ENCODE peak calls at places on chromosomes 1 and 21, in six cellular contexts. One of them, this sample, is unnamed.
A peak's percentile ranks its signal among the peaks of the same experiment; 100 is the strongest.

GRCh38 chr1:46300673-46301405 is 2.6 kb downstream of the LRRC41 start:
- DNase-seq in naive thymus-derived CD4-positive, alpha-beta T cell: no peak
- DNase-seq in neural progenitor cell: no peak
- DNase-seq in IMR-90: peak; percentile 41
- DNase-seq in NT2/D1: no peak
- DNase-seq in left lung: no peak
- DNase-seq in this sample: no peak

GRCh38 chr1:10196991-10197390 is 13.4 kb upstream of the KIF1B start:
- DNase-seq in NT2/D1: no peak
- DNase-seq in naive thymus-derived CD4-positive, alpha-beta T cell: no peak
- DNase-seq in neural progenitor cell: no peak
- DNase-seq in IMR-90: peak; percentile 80
- DNase-seq in left lung: no peak
- DNase-seq in this sample: no peak

GRCh38 chr1:192807968-192808587 is 761 bp upstream of the RGS2 start:
- DNase-seq in NT2/D1: no peak
- DNase-seq in naive thymus-derived CD4-positive, alpha-beta T cell: peak; percentile 8
- DNase-seq in IMR-90: peak; percentile 71
- DNase-seq in neural progenitor cell: peak; percentile 18
- DNase-seq in left lung: no peak
- DNase-seq in this sample: no peak

GRCh38 chr1:114292194-114292593 is 138.5 kb upstream of the SYT6 start:
- DNase-seq in NT2/D1: no peak
- DNase-seq in IMR-90: no peak
- DNase-seq in left lung: peak; percentile 61
- DNase-seq in neural progenitor cell: peak; percentile 21
- DNase-seq in naive thymus-derived CD4-positive, alpha-beta T cell: no peak
- DNase-seq in this sample: no peak

GRCh38 chr21:16071082-16071481 is 341.3 kb downstream of the USP25 start:
- DNase-seq in left lung: no peak
- DNase-seq in IMR-90: no peak
- DNase-seq in neural progenitor cell: no peak
- DNase-seq in NT2/D1: no peak
- DNase-seq in naive thymus-derived CD4-positive, alpha-beta T cell: no peak
- DNase-seq in this sample: no peak

GRCh38 chr1:52904590-52905375 is 16.8 kb downstream of the ECHDC2 start:
- DNase-seq in IMR-90: no peak
- DNase-seq in naive thymus-derived CD4-positive, alpha-beta T cell: no peak
- DNase-seq in neural progenitor cell: peak; percentile 72
- DNase-seq in NT2/D1: peak; percentile 61
- DNase-seq in left lung: no peak
- DNase-seq in this sample: peak; percentile 48

GRCh38 chr1:185438936-185439335 is 121.9 kb upstream of the IVNS1ABP start:
- DNase-seq in neural progenitor cell: no peak
- DNase-seq in NT2/D1: no peak
- DNase-seq in IMR-90: no peak
- DNase-seq in left lung: no peak
- DNase-seq in naive thymus-derived CD4-positive, alpha-beta T cell: no peak
- DNase-seq in this sample: no peak

GRCh38 chr1:224626042-224626441 is 9.9 kb downstream of the CNIH3 start:
- DNase-seq in naive thymus-derived CD4-positive, alpha-beta T cell: no peak
- DNase-seq in left lung: no peak
- DNase-seq in neural progenitor cell: no peak
- DNase-seq in NT2/D1: no peak
- DNase-seq in IMR-90: peak; percentile 91
- DNase-seq in this sample: no peak

GRCh38 chr1:3907031-3907534 is 7.0 kb upstream of the C1orf174 start:
- DNase-seq in IMR-90: no peak
- DNase-seq in left lung: no peak
- DNase-seq in naive thymus-derived CD4-positive, alpha-beta T cell: no peak
- DNase-seq in neural progenitor cell: peak; percentile 39
- DNase-seq in NT2/D1: no peak
- DNase-seq in this sample: no peak

GRCh38 chr21:41876396-41876795 is 2.7 kb downstream of the PRDM15 start:
- DNase-seq in neural progenitor cell: no peak
- DNase-seq in naive thymus-derived CD4-positive, alpha-beta T cell: no peak
- DNase-seq in left lung: no peak
- DNase-seq in NT2/D1: no peak
- DNase-seq in IMR-90: no peak
- DNase-seq in this sample: no peak
- H3K4me3 ChIP-seq in neural progenitor cell: no peak overlapping the region
- H3K4me3 ChIP-seq in naive thymus-derived CD4-positive, alpha-beta T cell: no peak overlapping the region
- H3K4me3 ChIP-seq in left lung: no peak overlapping the region
- H3K4me3 ChIP-seq in NT2/D1: no peak overlapping the region
- H3K4me3 ChIP-seq in IMR-90: no peak overlapping the region
- H3K4me3 ChIP-seq in this sample: no peak overlapping the region

GRCh38 chr1:94094466-94095111 is 26.4 kb downstream of the ABCA4 start:
- DNase-seq in naive thymus-derived CD4-positive, alpha-beta T cell: no peak
- DNase-seq in NT2/D1: no peak
- DNase-seq in neural progenitor cell: no peak
- DNase-seq in left lung: no peak
- DNase-seq in IMR-90: peak; percentile 78
- DNase-seq in this sample: no peak

GRCh38 chr1:94093351-94093750 is 27.6 kb downstream of the ABCA4 start:
- DNase-seq in NT2/D1: no peak
- DNase-seq in IMR-90: no peak
- DNase-seq in neural progenitor cell: peak; percentile 65
- DNase-seq in naive thymus-derived CD4-positive, alpha-beta T cell: no peak
- DNase-seq in left lung: no peak
- DNase-seq in this sample: no peak

GRCh38 chr1:94093996-94094395 is 27.0 kb downstream of the ABCA4 start:
- DNase-seq in left lung: no peak
- DNase-seq in NT2/D1: no peak
- DNase-seq in naive thymus-derived CD4-positive, alpha-beta T cell: no peak
- DNase-seq in neural progenitor cell: no peak
- DNase-seq in IMR-90: peak; percentile 57
- DNase-seq in this sample: no peak

GRCh38 chr1:94090761-94091160 is 30.2 kb downstream of the ABCA4 start:
- DNase-seq in IMR-90: no peak
- DNase-seq in naive thymus-derived CD4-positive, alpha-beta T cell: no peak
- DNase-seq in left lung: no peak
- DNase-seq in NT2/D1: no peak
- DNase-seq in neural progenitor cell: no peak
- DNase-seq in this sample: no peak

DNA sequence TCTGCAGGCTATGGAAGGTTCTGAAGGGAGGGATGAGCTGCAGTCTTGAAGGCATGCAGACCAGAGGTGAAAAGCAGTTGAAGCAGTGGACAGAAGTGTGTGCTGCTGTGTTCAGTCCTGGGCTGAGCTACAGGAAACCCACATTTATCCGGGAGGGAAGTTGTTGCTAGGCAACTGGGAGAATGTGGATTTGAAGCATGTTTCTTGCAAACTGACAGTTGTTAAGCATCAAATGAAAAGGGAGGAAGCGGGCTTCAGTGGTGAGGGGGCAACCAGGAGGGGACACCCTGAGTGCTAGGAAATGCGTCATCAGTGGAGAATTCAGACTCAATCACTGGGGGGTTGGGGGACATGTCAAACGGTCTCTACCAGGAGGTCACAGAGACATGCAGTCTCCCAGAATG is 28.7 kb downstream of the ABCA4 start:
- DNase-seq in neural progenitor cell: no peak
- DNase-seq in NT2/D1: no peak
- DNase-seq in naive thymus-derived CD4-positive, alpha-beta T cell: no peak
- DNase-seq in left lung: no peak
- DNase-seq in IMR-90: peak; percentile 61
- DNase-seq in this sample: no peak
- H3K27me3 ChIP-seq in neural progenitor cell: no peaks in the 10 kb centered on the region
- H3K27me3 ChIP-seq in NT2/D1: no peaks in the 10 kb centered on the region
- H3K27me3 ChIP-seq in naive thymus-derived CD4-positive, alpha-beta T cell: no peaks in the 10 kb centered on the region
- H3K27me3 ChIP-seq in left lung: peaks cover 5% of the 10 kb centered on the region
- H3K27me3 ChIP-seq in IMR-90: no peaks in the 10 kb centered on the region
- H3K27me3 ChIP-seq in this sample: no peaks in the 10 kb centered on the region

GRCh38 chr1:173481195-173481772 is 4.1 kb downstream of the PRDX6 start:
- DNase-seq in IMR-90: no peak
- DNase-seq in naive thymus-derived CD4-positive, alpha-beta T cell: no peak
- DNase-seq in left lung: no peak
- DNase-seq in NT2/D1: no peak
- DNase-seq in neural progenitor cell: no peak
- DNase-seq in this sample: no peak
- H3K36me3 ChIP-seq in IMR-90: peaks cover 31% of the 10 kb centered on the region
- H3K36me3 ChIP-seq in naive thymus-derived CD4-positive, alpha-beta T cell: peaks cover 4% of the 10 kb centered on the region
- H3K36me3 ChIP-seq in left lung: peaks cover 61% of the 10 kb centered on the region
- H3K36me3 ChIP-seq in NT2/D1: peaks cover 84% of the 10 kb centered on the region
- H3K36me3 ChIP-seq in neural progenitor cell: peaks cover 46% of the 10 kb centered on the region
- H3K36me3 ChIP-seq in this sample: peaks cover 7% of the 10 kb centered on the region

GRCh38 chr1:202235003-202235660 is 41.5 kb downstream of the LGR6 start:
- DNase-seq in left lung: no peak
- DNase-seq in IMR-90: no peak
- DNase-seq in naive thymus-derived CD4-positive, alpha-beta T cell: no peak
- DNase-seq in NT2/D1: no peak
- DNase-seq in neural progenitor cell: no peak
- DNase-seq in this sample: no peak
- H3K4me3 ChIP-seq in left lung: no peak overlapping the region
- H3K4me3 ChIP-seq in IMR-90: no peak overlapping the region
- H3K4me3 ChIP-seq in naive thymus-derived CD4-positive, alpha-beta T cell: no peak overlapping the region
- H3K4me3 ChIP-seq in NT2/D1: no peak overlapping the region
- H3K4me3 ChIP-seq in neural progenitor cell: no peak overlapping the region
- H3K4me3 ChIP-seq in this sample: no peak overlapping the region

GRCh38 chr1:179744401-179745130 is 1.5 kb downstream of the FAM163A start:
- DNase-seq in NT2/D1: no peak
- DNase-seq in left lung: peak; percentile 70
- DNase-seq in IMR-90: no peak
- DNase-seq in naive thymus-derived CD4-positive, alpha-beta T cell: no peak
- DNase-seq in neural progenitor cell: peak; percentile 3
- DNase-seq in this sample: no peak

GRCh38 chr1:179745131-179745611 is 2.1 kb downstream of the FAM163A start:
- DNase-seq in NT2/D1: no peak
- DNase-seq in left lung: no peak
- DNase-seq in IMR-90: no peak
- DNase-seq in naive thymus-derived CD4-positive, alpha-beta T cell: no peak
- DNase-seq in neural progenitor cell: peak; percentile 7
- DNase-seq in this sample: no peak

GRCh38 chr1:179747611-179748010 is 4.5 kb downstream of the FAM163A start:
- DNase-seq in NT2/D1: no peak
- DNase-seq in left lung: no peak
- DNase-seq in IMR-90: no peak
- DNase-seq in naive thymus-derived CD4-positive, alpha-beta T cell: no peak
- DNase-seq in neural progenitor cell: no peak
- DNase-seq in this sample: no peak

GRCh38 chr1:179743679-179744400 is 749 bp downstream of the FAM163A start:
- DNase-seq in NT2/D1: no peak
- DNase-seq in left lung: peak; percentile 75
- DNase-seq in naive thymus-derived CD4-positive, alpha-beta T cell: no peak
- DNase-seq in neural progenitor cell: peak; percentile 58
- DNase-seq in IMR-90: no peak
- DNase-seq in this sample: no peak

GRCh38 chr1:179745743-179746142 is 2.7 kb downstream of the FAM163A start:
- DNase-seq in left lung: no peak
- DNase-seq in neural progenitor cell: no peak
- DNase-seq in naive thymus-derived CD4-positive, alpha-beta T cell: no peak
- DNase-seq in NT2/D1: no peak
- DNase-seq in IMR-90: no peak
- DNase-seq in this sample: no peak
- H3K27me3 ChIP-seq in left lung: peaks cover 73% of the 10 kb centered on the region
- H3K27me3 ChIP-seq in neural progenitor cell: peaks cover 85% of the 10 kb centered on the region
- H3K27me3 ChIP-seq in naive thymus-derived CD4-positive, alpha-beta T cell: peaks cover 4% of the 10 kb centered on the region
- H3K27me3 ChIP-seq in NT2/D1: peaks cover 69% of the 10 kb centered on the region
- H3K27me3 ChIP-seq in IMR-90: peaks cover 67% of the 10 kb centered on the region
- H3K27me3 ChIP-seq in this sample: no peaks in the 10 kb centered on the region

GRCh38 chr1:180489313-180489712 is 13.1 kb downstream of the ACBD6 start:
- DNase-seq in NT2/D1: no peak
- DNase-seq in naive thymus-derived CD4-positive, alpha-beta T cell: no peak
- DNase-seq in left lung: no peak
- DNase-seq in IMR-90: no peak
- DNase-seq in neural progenitor cell: no peak
- DNase-seq in this sample: no peak

GRCh38 chr1:180486092-180486491 is 16.3 kb downstream of the ACBD6 start:
- DNase-seq in NT2/D1: peak; percentile 54
- DNase-seq in naive thymus-derived CD4-positive, alpha-beta T cell: no peak
- DNase-seq in IMR-90: no peak
- DNase-seq in neural progenitor cell: peak; percentile 3
- DNase-seq in left lung: no peak
- DNase-seq in this sample: no peak

GRCh38 chr1:180494370-180494769 is 8.0 kb downstream of the ACBD6 start:
- DNase-seq in IMR-90: no peak
- DNase-seq in left lung: no peak
- DNase-seq in NT2/D1: no peak
- DNase-seq in neural progenitor cell: no peak
- DNase-seq in naive thymus-derived CD4-positive, alpha-beta T cell: no peak
- DNase-seq in this sample: no peak

GRCh38 chr1:180488661-180489060 is 13.7 kb downstream of the ACBD6 start:
- DNase-seq in NT2/D1: no peak
- DNase-seq in left lung: no peak
- DNase-seq in IMR-90: no peak
- DNase-seq in neural progenitor cell: no peak
- DNase-seq in naive thymus-derived CD4-positive, alpha-beta T cell: no peak
- DNase-seq in this sample: no peak

GRCh38 chr1:180489976-180490375 is 12.4 kb downstream of the ACBD6 start:
- DNase-seq in left lung: no peak
- DNase-seq in IMR-90: peak; percentile 36
- DNase-seq in naive thymus-derived CD4-positive, alpha-beta T cell: no peak
- DNase-seq in neural progenitor cell: no peak
- DNase-seq in NT2/D1: no peak
- DNase-seq in this sample: no peak
- H3K36me3 ChIP-seq in left lung: peaks cover 53% of the 10 kb centered on the region
- H3K36me3 ChIP-seq in IMR-90: peaks cover 30% of the 10 kb centered on the region
- H3K36me3 ChIP-seq in naive thymus-derived CD4-positive, alpha-beta T cell: no peaks in the 10 kb centered on the region
- H3K36me3 ChIP-seq in neural progenitor cell: peaks cover 5% of the 10 kb centered on the region
- H3K36me3 ChIP-seq in NT2/D1: peaks cover 75% of the 10 kb centered on the region
- H3K36me3 ChIP-seq in this sample: peaks cover 1% of the 10 kb centered on the region

DNA sequence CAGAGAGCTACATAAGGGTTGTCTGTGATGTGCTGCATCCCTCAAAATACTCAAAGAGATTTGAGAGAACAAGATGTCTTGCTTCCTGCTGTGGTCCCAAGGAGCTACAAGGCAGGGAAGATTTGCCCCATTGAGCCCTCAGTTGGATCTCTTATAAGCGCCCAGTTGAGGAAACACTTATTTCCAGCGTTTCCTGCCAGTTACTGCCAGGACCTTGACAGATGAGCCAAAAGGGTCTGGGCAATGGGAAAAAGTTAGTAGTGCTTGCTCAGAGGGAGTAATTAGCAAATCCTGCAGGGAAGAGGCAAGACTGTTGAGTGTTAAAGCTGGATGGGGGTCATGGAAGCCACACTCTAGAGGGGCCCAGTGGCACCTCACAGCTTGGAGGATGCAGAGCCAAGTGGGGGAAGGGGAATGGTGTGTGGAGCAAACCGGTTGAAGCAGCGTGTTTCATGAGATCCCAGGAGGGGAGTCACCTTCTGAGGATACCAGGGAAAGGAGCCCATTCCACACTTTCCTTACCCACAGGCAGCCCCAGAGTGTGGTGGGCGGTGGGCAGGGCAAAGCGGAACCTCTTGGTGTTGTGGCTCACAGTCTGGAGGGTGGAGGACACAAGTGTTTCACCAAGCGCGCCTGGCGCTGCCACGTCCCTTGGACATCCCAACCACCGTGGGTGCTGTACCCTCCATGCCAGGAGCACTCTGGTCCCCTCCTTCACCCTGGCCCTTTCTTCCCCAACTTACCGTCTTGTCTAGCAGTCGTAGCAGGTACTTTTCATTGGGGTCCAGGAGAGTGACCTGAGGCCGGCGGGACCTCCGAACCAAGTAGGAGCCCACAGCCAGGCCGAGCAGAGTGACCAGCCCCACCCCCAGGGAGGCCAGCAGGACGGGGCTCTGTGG is 802 bp downstream of the CYB5R1 start:
- DNase-seq in NT2/D1: no peak
- DNase-seq in left lung: no peak
- DNase-seq in neural progenitor cell: no peak
- DNase-seq in naive thymus-derived CD4-positive, alpha-beta T cell: no peak
- DNase-seq in IMR-90: no peak
- DNase-seq in this sample: no peak
- H3K4me3 ChIP-seq in NT2/D1: peak overlapping the region; percentile 91
- H3K4me3 ChIP-seq in left lung: peak overlapping the region; percentile 76
- H3K4me3 ChIP-seq in neural progenitor cell: peak overlapping the region; percentile 63
- H3K4me3 ChIP-seq in naive thymus-derived CD4-positive, alpha-beta T cell: peak overlapping the region; percentile 89
- H3K4me3 ChIP-seq in IMR-90: peak overlapping the region; percentile 96
- H3K4me3 ChIP-seq in this sample: peak overlapping the region; percentile 91

This sample was measured in GM06990.